ENCODE peak calls at places on chromosomes 12 and 14, in seven cellular contexts. B is HS-5; I is T-helper 1 cell; X is NCI-H1092 treated with DMSO at 0.1 percent for 48 hours; Q is stimulated activated CD4-positive, alpha-beta T cell treated with anti-CD3 and anti-CD28 coated beads, Interleukin-4, amount 100 ng/mL, for 1 hour; Y is iPS-NIHi11; H is neural crest cell. J is an unnamed sample.
A peak's percentile ranks its signal among the peaks of the same experiment; 100 is the strongest.

GRCh38 chr12:94057262-94058151 is 90.9 kb upstream of the PLXNC1 start:
- DNase-seq in H (no peak), X (no peak), B (no peak), I (no peak), Q (no peak), Y (no peak), J (peak; percentile 77)

GRCh38 chr12:83186437-83186836 is 499.7 kb downstream of the TMTC2 start:
- DNase-seq in I (no peak), Y (no peak), H (no peak), Q (no peak), X (no peak), B (no peak), J (no peak)

GRCh38 chr12:5441497-5442236 is 9.8 kb downstream of the NTF3 start:
- DNase-seq in Y (peak; percentile 31), B (peak; percentile 54), I (no peak), H (no peak), Q (no peak), X (no peak), J (no peak)

GRCh38 chr12:52352951-52353350 is 14.3 kb downstream of the KRT85 start:
- DNase-seq in Q (no peak), Y (no peak), X (no peak), B (no peak), H (no peak), I (no peak), J (no peak)

GRCh38 chr14:69580009-69580577 is 5.4 kb upstream of the CCDC177 start:
- DNase-seq in X (peak; percentile 74), Y (peak; percentile 69), B (no peak), I (no peak), H (peak; percentile 39), Q (no peak), J (no peak)

GRCh38 chr14:91058017-91058675 is 2.3 kb downstream of the RPS6KA5 start:
- DNase-seq in B (no peak), Q (no peak), X (no peak), I (no peak), H (no peak), Y (no peak), J (no peak)

GRCh38 chr12:67790660-67791059 is 142.1 kb downstream of the DYRK2 start:
- DNase-seq in I (no peak), Y (no peak), Q (no peak), B (no peak), H (no peak), X (no peak), J (no peak)

GRCh38 chr12:66694666-66695065 is 15.8 kb upstream of the GRIP1 start:
- DNase-seq in H (no peak), Q (no peak), X (no peak), B (no peak), Y (no peak), I (no peak), J (no peak)

GRCh38 chr14:105165761-105166485 is 2.7 kb downstream of the JAG2 start:
- DNase-seq in B (no peak), I (no peak), Q (no peak), Y (no peak), H (no peak), X (no peak), J (no peak)

GRCh38 chr14:64289571-64289970 is 4.6 kb downstream of the ESR2 start:
- DNase-seq in Y (no peak), Q (no peak), H (no peak), I (no peak), B (no peak), X (no peak), J (no peak)

GRCh38 chr14:56342419-56342901 is 224.2 kb downstream of the PELI2 start:
- DNase-seq in B (no peak), X (no peak), H (no peak), Y (no peak), I (no peak), Q (no peak), J (no peak)

GRCh38 chr12:11675952-11676505 is 26.6 kb downstream of the ETV6 start:
- DNase-seq in H (no peak), I (no peak), X (no peak), Q (no peak), Y (no peak), B (no peak), J (no peak)

GRCh38 chr12:132847363-132848356 is 19.0 kb upstream of the GOLGA3 start:
- DNase-seq in I (no peak), B (no peak), X (no peak), Q (no peak), Y (peak; percentile 81), H (no peak), J (no peak)

GRCh38 chr14:80215081-80215480 is 3.8 kb upstream of the DIO2 start:
- DNase-seq in I (no peak), H (no peak), B (no peak), Y (no peak), Q (no peak), X (no peak), J (no peak)

GRCh38 chr12:75478395-75478794 is 2.2 kb upstream of the GLIPR1 start:
- DNase-seq in X (no peak), B (peak; percentile 20), I (no peak), Y (no peak), H (no peak), Q (no peak), J (no peak)

GRCh38 chr12:69633061-69633460 is 22.4 kb upstream of the LRRC10 start:
- DNase-seq in H (no peak), Y (no peak), Q (no peak), I (no peak), B (no peak), X (no peak), J (no peak)

GRCh38 chr12:56954057-56954577 is 3.3 kb downstream of the RDH16 start:
- DNase-seq in Q (no peak), B (no peak), H (no peak), I (no peak), Y (peak; percentile 1), X (no peak), J (no peak)

GRCh38 chr14:25108959-25109358 is 59.0 kb upstream of the STXBP6 start:
- DNase-seq in B (no peak), H (no peak), I (no peak), X (peak; percentile 18), Q (no peak), Y (no peak), J (no peak)

GRCh38 chr12:47343684-47344567 is 264.2 kb upstream of the AMIGO2 start:
- DNase-seq in Y (no peak), H (no peak), I (no peak), X (no peak), Q (no peak), B (no peak), J (no peak)

GRCh38 chr14:24235804-24236688 is 3.3 kb downstream of the GMPR2 start:
- DNase-seq in X (no peak), B (no peak), H (no peak), Q (no peak), Y (no peak), I (no peak), J (no peak)

GRCh38 chr14:75088153-75088552 is 18.7 kb downstream of the ZC2HC1C start:
- DNase-seq in Y (no peak), X (no peak), H (no peak), I (no peak), B (no peak), Q (no peak), J (no peak)

GRCh38 chr12:11668611-11669010 is 19.1 kb downstream of the ETV6 start:
- DNase-seq in Y (no peak), B (no peak), Q (no peak), H (no peak), I (no peak), X (no peak), J (no peak)

GRCh38 chr14:72688990-72689677 is 204.8 kb downstream of the DPF3 start:
- DNase-seq in X (no peak), B (no peak), Q (no peak), H (no peak), Y (no peak), I (no peak), J (no peak)

GRCh38 chr12:16034136-16034817 is 123.1 kb downstream of the DERA start:
- DNase-seq in H (no peak), Q (no peak), B (no peak), Y (no peak), I (no peak), X (no peak), J (no peak)